ENCODE peak calls at places on chromosomes 5 and 9, in nine cellular contexts. I is body of pancreas, L is HCT116, E is GM12878, M is IMR-90, V is A549, Y is heart left ventricle, G is gastrocnemius medialis, H is right lobe of liver. B is an unnamed sample.

GRCh38 chr5:158198636-158199035 is 339.7 kb upstream of the CLINT1 start:
- ATAC-seq in L (no peak), E (peak), H (no peak), V (no peak), M (no peak), I (no peak), G (no peak), Y (no peak), B (no peak)

GRCh38 chr9:76180541-76180940 is 213.7 kb downstream of the RFK start:
- ATAC-seq in I (peak), Y (no peak), H (peak), E (no peak), L (peak), M (peak), G (no peak), V (peak), B (no peak)

GRCh38 chr5:86199287-86199686 is 418.5 kb upstream of the COX7C start:
- ATAC-seq in Y (no peak), V (no peak), H (no peak), L (no peak), G (no peak), M (no peak), I (no peak), E (no peak), B (no peak)

GRCh38 chr5:93611510-93611899 is 28.5 kb downstream of the NR2F1 start:
- ATAC-seq in G (no peak), I (no peak), V (no peak), L (no peak), M (no peak), H (no peak), Y (no peak), E (no peak), B (no peak)

GRCh38 chr9:113589407-113589806 is 125.9 kb downstream of the RGS3 start:
- ATAC-seq in M (no peak), I (no peak), L (no peak), G (no peak), V (no peak), H (peak), E (no peak), Y (no peak), B (no peak)

GRCh38 chr9:128459011-128459410 is 3.2 kb downstream of the ODF2 start:
- ATAC-seq in Y (peak), G (no peak), E (no peak), L (no peak), M (no peak), H (no peak), I (no peak), V (no peak), B (no peak)

GRCh38 chr5:111233050-111233370 is 8.8 kb downstream of the CAMK4 start:
- ATAC-seq in V (no peak), M (no peak), E (peak), H (no peak), I (no peak), G (no peak), Y (no peak), L (no peak), B (no peak)

GRCh38 chr5:152608514-152608913 is 203.4 kb upstream of the NMUR2 start:
- ATAC-seq in L (no peak), M (no peak), E (no peak), G (no peak), V (no peak), H (no peak), I (no peak), Y (peak), B (peak)

GRCh38 chr5:179866241-179867078 is 7.8 kb upstream of the MRNIP start:
- ATAC-seq in H (no peak), L (peak), E (peak), I (no peak), V (peak), Y (no peak), G (no peak), M (no peak), B (no peak)

GRCh38 chr5:39200081-39200480 is 19.3 kb downstream of the FYB1 start:
- ATAC-seq in H (peak), V (no peak), E (no peak), M (no peak), L (no peak), I (no peak), G (no peak), Y (no peak), B (no peak)

GRCh38 chr9:7376213-7376612 is 423.4 kb downstream of the DMAC1 start:
- ATAC-seq in Y (no peak), L (no peak), V (no peak), I (no peak), E (no peak), H (no peak), G (no peak), M (no peak), B (no peak)

GRCh38 chr5:35877655-35878054 is 21.0 kb downstream of the IL7R start:
- ATAC-seq in G (no peak), I (no peak), E (peak), V (no peak), L (no peak), M (no peak), H (no peak), Y (no peak), B (no peak)

GRCh38 chr9:112048924-112049785 is 125.9 kb downstream of the SUSD1 start:
- ATAC-seq in E (no peak), V (no peak), I (no peak), G (no peak), Y (no peak), M (peak), L (no peak), H (peak), B (no peak)

GRCh38 chr5:68884144-68884754 is 209.6 kb upstream of the SLC30A5 start:
- ATAC-seq in I (no peak), L (no peak), H (no peak), Y (no peak), G (no peak), E (no peak), V (no peak), M (no peak), B (no peak)

GRCh38 chr5:154898210-154898609 is 39.8 kb downstream of the CNOT8 start:
- ATAC-seq in M (no peak), V (no peak), H (no peak), I (no peak), L (no peak), G (peak), Y (no peak), E (no peak), B (peak)

GRCh38 chr9:98986866-98987653 is 43.4 kb downstream of the COL15A1 start:
- ATAC-seq in M (no peak), E (no peak), L (no peak), V (no peak), G (no peak), Y (no peak), I (no peak), H (no peak), B (peak)

GRCh38 chr5:14410068-14410941 is 171.3 kb upstream of the OTULINL start:
- ATAC-seq in V (no peak), L (no peak), H (no peak), I (no peak), G (peak), M (no peak), Y (no peak), E (no peak), B (peak)

GRCh38 chr5:120564013-120564412 is 99.9 kb downstream of the PRR16 start:
- ATAC-seq in Y (no peak), V (no peak), G (no peak), M (no peak), E (no peak), I (no peak), L (no peak), H (no peak), B (no peak)

GRCh38 chr9:9142001-9142400 is 1342.4 kb upstream of the DMAC1 start:
- ATAC-seq in Y (no peak), G (no peak), E (no peak), I (no peak), M (no peak), H (no peak), V (no peak), L (no peak), B (no peak)

GRCh38 chr9:6655036-6655435 is 9.5 kb upstream of the GLDC start:
- ATAC-seq in E (peak), V (no peak), Y (no peak), G (no peak), I (no peak), H (no peak), L (no peak), M (no peak), B (no peak)

GRCh38 chr9:27356446-27356845 is 59.5 kb upstream of the EQTN start:
- ATAC-seq in E (no peak), Y (no peak), V (no peak), G (no peak), H (no peak), L (no peak), M (no peak), I (no peak), B (no peak)

GRCh38 chr9:34331191-34331590 is 1.8 kb downstream of the NUDT2 start:
- ATAC-seq in L (no peak), E (no peak), M (no peak), I (no peak), Y (no peak), H (no peak), V (no peak), G (no peak), B (no peak)

GRCh38 chr9:34326690-34327089 is 2.4 kb downstream of the KIF24 start:
- ATAC-seq in E (no peak), V (no peak), L (no peak), Y (no peak), M (no peak), H (no peak), G (no peak), I (no peak), B (no peak)

GRCh38 chr9:34328500-34328982 is 527 bp downstream of the KIF24 start:
- ATAC-seq in E (no peak), H (no peak), G (no peak), Y (no peak), L (peak), I (no peak), M (peak), V (peak), B (no peak)

GRCh38 chr9:34332370-34332964 is 3.1 kb downstream of the NUDT2 start:
- ATAC-seq in E (no peak), H (peak), L (no peak), M (no peak), V (no peak), Y (no peak), G (peak), I (no peak), B (no peak)

DNA sequence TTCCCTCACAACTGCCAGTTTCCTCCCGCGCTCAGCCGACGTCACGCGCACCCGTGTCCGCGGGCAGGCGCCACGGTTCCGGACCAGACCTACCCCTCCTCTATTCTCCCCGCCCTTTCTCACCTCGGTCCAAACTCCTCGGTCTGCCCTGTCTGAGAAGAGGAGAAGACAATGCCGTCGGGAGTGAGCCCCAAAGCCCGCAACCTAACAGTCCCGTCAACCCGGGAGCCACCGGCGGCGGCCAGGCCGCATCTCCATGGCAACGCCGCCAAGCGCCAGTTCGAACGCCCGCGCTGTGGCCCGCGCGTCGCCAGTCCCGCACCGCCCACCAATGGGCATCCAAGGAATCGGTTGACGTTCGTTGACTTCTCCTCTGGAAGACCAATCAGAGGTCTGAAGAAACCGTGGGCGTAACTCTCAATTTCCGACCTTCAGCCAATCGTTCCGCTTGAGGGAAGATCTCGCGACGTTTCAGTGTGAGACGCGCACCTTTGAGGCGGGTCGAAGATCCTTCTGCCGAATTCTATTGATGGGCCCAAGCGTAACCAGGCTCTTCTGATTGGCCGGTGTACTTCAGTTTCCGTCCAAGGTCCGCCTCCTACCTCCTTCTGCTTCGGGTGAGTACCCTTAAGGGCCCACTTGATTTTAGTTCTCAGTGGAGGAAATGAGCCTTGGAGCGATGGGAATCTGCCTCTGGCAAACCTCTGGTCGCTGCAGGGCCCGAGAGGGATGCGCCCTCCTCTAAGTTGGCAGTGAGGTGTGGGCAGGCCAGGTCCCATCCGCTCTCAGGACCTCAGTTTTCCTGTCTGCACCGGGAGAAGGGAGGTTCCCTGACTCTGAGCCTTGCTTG is at the start of the genes KIF24 and NUDT2:
- ATAC-seq in I (peak), H (peak), E (peak), Y (peak), G (peak), M (peak), L (peak), V (peak), B (peak)
- TF ChIP-seq POLR2A in I (no peak), H (peak), E (peak), Y (peak), G (peak), M (peak), L (peak), V (peak), B (peak)

GRCh38 chr9:15570769-15571168 is 17.9 kb downstream of the CCDC171 start:
- ATAC-seq in Y (no peak), V (no peak), I (no peak), M (no peak), G (no peak), E (no peak), H (no peak), L (no peak), B (no peak)

GRCh38 chr9:15576350-15577050 is 23.7 kb downstream of the CCDC171 start:
- ATAC-seq in H (no peak), E (no peak), L (no peak), G (no peak), M (no peak), I (no peak), Y (no peak), V (no peak), B (no peak)

GRCh38 chr9:15572200-15572599 is 19.4 kb downstream of the CCDC171 start:
- ATAC-seq in I (no peak), Y (no peak), G (no peak), V (no peak), L (no peak), H (no peak), M (peak), E (no peak), B (no peak)
- TF ChIP-seq CTCF in I (no peak), Y (no peak), G (no peak), V (no peak), L (no peak), H (no peak), M (no peak), E (no peak), B (no peak)

GRCh38 chr5:72917371-72917776 is 38.5 kb upstream of the FCHO2 start:
- ATAC-seq in V (peak), I (no peak), M (no peak), H (no peak), Y (no peak), E (no peak), G (no peak), L (no peak), B (no peak)
- TF ChIP-seq POLR2A in V (no peak), I (no peak), M (no peak), H (no peak), Y (no peak), E (no peak), G (no peak), L (no peak), B (no peak)

GRCh38 chr5:149824851-149825250 is 94.7 kb downstream of the PPARGC1B start:
- ATAC-seq in E (no peak), V (no peak), H (peak), L (no peak), Y (peak), G (peak), M (no peak), I (no peak), B (peak)
- TF ChIP-seq CTCF in E (no peak), V (no peak), H (no peak), L (no peak), Y (no peak), G (no peak), M (no peak), I (no peak), B (no peak)

GRCh38 chr9:136671646-136672430 is 9.1 kb downstream of the EGFL7 start:
- ATAC-seq in L (peak), G (no peak), V (peak), H (peak), I (peak), E (peak), M (peak), Y (no peak), B (no peak)

GRCh38 chr9:136670571-136671253 is 8.0 kb downstream of the EGFL7 start:
- ATAC-seq in H (no peak), L (no peak), I (no peak), E (no peak), Y (no peak), V (no peak), G (no peak), M (no peak), B (no peak)

GRCh38 chr9:136669791-136670464 is 7.2 kb downstream of the EGFL7 start:
- ATAC-seq in E (no peak), H (no peak), L (no peak), G (no peak), Y (no peak), V (no peak), I (no peak), M (no peak), B (no peak)

GRCh38 chr9:136672431-136673087 is 9.8 kb downstream of the EGFL7 start:
- ATAC-seq in M (no peak), L (no peak), G (no peak), I (no peak), H (peak), Y (no peak), E (no peak), V (no peak), B (no peak)

DNA sequence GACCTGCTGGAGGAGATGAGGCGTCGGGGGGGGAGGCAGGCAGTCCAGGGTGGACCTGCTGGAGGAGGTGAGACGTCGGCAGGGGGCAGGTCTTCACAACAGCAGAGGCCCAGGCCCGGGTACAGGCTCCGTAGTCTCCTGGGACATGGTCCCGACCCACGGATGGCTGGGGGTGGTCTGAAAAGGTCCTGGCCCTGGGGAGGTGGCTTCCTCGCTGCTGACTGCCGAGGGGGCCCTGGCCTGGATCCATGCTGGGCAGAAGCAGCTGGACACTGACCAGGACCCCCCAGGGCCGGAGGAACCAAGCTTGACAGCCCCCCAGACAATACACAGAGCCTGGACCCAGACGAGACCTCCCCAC is 8.5 kb downstream of the EGFL7 start:
- ATAC-seq in G (no peak), M (no peak), L (peak), E (no peak), V (peak), I (no peak), H (no peak), Y (no peak), B (no peak)
- TF ChIP-seq POLR2A in G (no peak), M (no peak), L (no peak), E (no peak), V (no peak), I (no peak), H (no peak), Y (no peak), B (no peak)

GRCh38 chr5:61362796-61363364 is 30.8 kb downstream of the ZSWIM6 start:
- ATAC-seq in G (no peak), H (no peak), V (peak), M (peak), L (peak), E (peak), I (no peak), Y (no peak), B (no peak)
- TF ChIP-seq CTCF in G (no peak), H (no peak), V (no peak), M (peak), L (peak), E (peak), I (peak), Y (no peak), B (no peak)

DNA sequence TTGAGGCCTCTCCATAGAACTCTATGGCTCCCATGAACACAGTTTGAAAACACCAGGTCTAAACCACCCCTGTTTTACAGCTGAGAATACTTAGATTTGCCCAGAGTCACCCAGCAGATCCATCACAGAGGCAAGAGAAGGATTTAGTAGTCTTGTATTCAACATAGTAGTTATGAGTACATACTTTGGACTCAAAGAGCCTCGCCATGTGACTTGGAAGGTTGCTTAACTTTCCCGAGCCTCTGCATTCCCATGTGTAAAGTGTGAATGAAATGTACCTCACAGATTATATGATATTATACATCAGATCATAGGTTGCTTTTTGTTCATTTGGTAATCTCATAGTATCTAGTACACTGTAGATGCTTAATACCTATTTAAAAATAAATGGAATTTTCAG is 18.4 kb downstream of the TDRD7 start:
- ATAC-seq in L (no peak), E (no peak), I (no peak), Y (no peak), G (no peak), V (no peak), H (no peak), M (no peak), B (no peak)
- TF ChIP-seq POLR2A in L (no peak), E (no peak), I (no peak), Y (no peak), G (no peak), V (no peak), H (no peak), M (no peak), B (no peak)

GRCh38 chr5:29796018-29796417 is 1397.5 kb upstream of the CDH6 start:
- ATAC-seq in Y (no peak), M (no peak), H (no peak), V (no peak), E (no peak), G (no peak), I (no peak), L (no peak), B (no peak)

GRCh38 chr5:29805804-29806203 is 1387.7 kb upstream of the CDH6 start:
- ATAC-seq in L (no peak), I (no peak), G (no peak), V (no peak), Y (no peak), H (no peak), E (no peak), M (no peak), B (no peak)

GRCh38 chr5:29795253-29795652 is 1398.2 kb upstream of the CDH6 start:
- ATAC-seq in M (no peak), Y (no peak), G (no peak), I (no peak), V (peak), E (no peak), H (no peak), L (no peak), B (no peak)

GRCh38 chr5:29800752-29801151 is 1392.7 kb upstream of the CDH6 start:
- ATAC-seq in I (no peak), V (no peak), Y (no peak), M (no peak), H (peak), E (no peak), L (no peak), G (no peak), B (no peak)
- TF ChIP-seq CTCF in I (no peak), V (no peak), Y (no peak), M (no peak), H (no peak), E (no peak), L (no peak), G (no peak), B (no peak)

B was measured in gastroesophageal sphincter.